ENCODE peak calls at places on chromosomes 13 and 19, in four cellular contexts. X is colonic mucosa, O is A549, T is HL-60. H is an unnamed sample.

GRCh38 chr19:12527034-12527836 is 24.0 kb downstream of the ZNF564 start:
- DNase-seq in X (no peak), O (peak; percentile 62), T (no peak), H (no peak)

GRCh38 chr19:19817357-19817756 is 4.2 kb downstream of the ZNF506 start:
- DNase-seq in X (no peak), O (no peak), T (peak; percentile 2), H (no peak)

GRCh38 chr13:59112375-59112774 is 1051.4 kb downstream of the DIAPH3 start:
- DNase-seq in X (no peak), O (peak; percentile 1), T (no peak), H (no peak)

GRCh38 chr13:40503966-40504591 is 162.4 kb downstream of the FOXO1 start:
- DNase-seq in X (no peak), O (peak; percentile 90), T (no peak), H (no peak)

GRCh38 chr13:19618925-19619324 is 14.5 kb upstream of the MPHOSPH8 start:
- DNase-seq in X (peak; percentile 30), O (peak; percentile 36), T (peak; percentile 26), H (no peak)

GRCh38 chr19:46441775-46442332 is 13.1 kb upstream of the PNMA8C start:
- DNase-seq in X (no peak), O (no peak), T (no peak), H (no peak)

GRCh38 chr13:80084086-80084676 is 256.7 kb downstream of the SPRY2 start:
- DNase-seq in X (no peak), O (peak; percentile 10), T (no peak), H (no peak)

GRCh38 chr13:38872693-38873092 is 117.9 kb downstream of the STOML3 start:
- DNase-seq in X (no peak), O (peak; percentile 41), T (peak; percentile 43), H (no peak)

GRCh38 chr19:3268326-3268725 is 43.9 kb downstream of the CELF5 start:
- DNase-seq in X (no peak), O (no peak), T (no peak), H (no peak)

GRCh38 chr13:113976711-113977684 is 3.1 kb upstream of the C13orf46 start:
- DNase-seq in X (no peak), O (peak; percentile 29), T (no peak), H (no peak)

GRCh38 chr19:51083181-51083580 is 494 bp upstream of the KLK14 start:
- DNase-seq in X (no peak), O (no peak), T (no peak), H (no peak)

GRCh38 chr13:28459911-28460310 is 35.0 kb downstream of the FLT1 start:
- DNase-seq in X (no peak), O (no peak), T (no peak), H (no peak)

GRCh38 chr19:15671891-15672579 is 852 bp upstream of the CYP4F12 start:
- DNase-seq in X (no peak), O (no peak), T (no peak), H (no peak)

GRCh38 chr13:33797622-33798021 is 20.3 kb upstream of the RFC3 start:
- DNase-seq in X (no peak), O (no peak), T (no peak), H (no peak)

GRCh38 chr19:1294688-1295087 is 9.0 kb downstream of the EFNA2 start:
- DNase-seq in X (no peak), O (no peak), T (no peak), H (no peak)

GRCh38 chr19:6970478-6970877 is 50.8 kb downstream of the MBD3L2B start:
- DNase-seq in X (no peak), O (peak; percentile 24), T (peak; percentile 96), H (no peak)

GRCh38 chr13:30108216-30108912 is 199.0 kb downstream of the KATNAL1 start:
- DNase-seq in X (no peak), O (no peak), T (no peak), H (no peak)

GRCh38 chr19:36257512-36257876 is 42.6 kb downstream of the ZNF146 start:
- DNase-seq in X (no peak), O (no peak), T (no peak), H (no peak)

GRCh38 chr19:13417054-13417453 is 89.2 kb downstream of the CACNA1A start:
- DNase-seq in X (no peak), O (no peak), T (no peak), H (peak; percentile 64)

GRCh38 chr13:20101467-20102316 is 59.2 kb downstream of the GJA3 start:
- DNase-seq in X (no peak), O (no peak), T (no peak), H (no peak)

GRCh38 chr13:37395544-37395943 is 203.0 kb downstream of the POSTN start:
- DNase-seq in X (no peak), O (no peak), T (no peak), H (no peak)

GRCh38 chr19:23906835-23907234 is 7.9 kb upstream of the ZNF726 start:
- DNase-seq in X (no peak), O (no peak), T (no peak), H (no peak)

GRCh38 chr13:110024646-110024980 is 238.2 kb upstream of the IRS2 start:
- DNase-seq in X (no peak), O (no peak), T (no peak), H (no peak)

GRCh38 chr19:14473915-14474578 is 1.1 kb downstream of the PTGER1 start:
- DNase-seq in X (peak; percentile 58), O (no peak), T (no peak), H (no peak)

DNA sequence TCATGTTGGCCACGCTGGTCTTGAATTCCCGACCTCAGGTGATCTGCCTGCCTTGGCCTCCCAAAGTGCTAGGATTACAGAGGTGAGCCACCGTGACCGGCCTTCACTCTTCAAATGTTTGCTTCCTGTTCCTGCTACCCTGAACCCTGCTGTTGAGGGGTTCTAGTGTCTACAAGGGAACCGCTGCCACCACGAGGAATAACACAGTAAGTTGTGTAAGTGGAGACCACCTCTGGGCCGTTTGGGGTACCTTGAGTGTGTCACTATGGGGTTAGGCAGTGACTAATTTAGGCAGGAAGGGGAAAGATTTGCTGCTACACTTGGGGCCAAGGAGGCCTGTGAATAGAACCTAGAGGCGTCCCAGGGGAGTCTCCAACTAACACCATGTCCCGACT is 2.2 kb upstream of the MYADM start:
- DNase-seq in X (no peak), O (no peak), T (no peak), H (no peak)
- TF ChIP-seq CTCF in X (no peak), O (no peak), T (no peak), H (no peak)

DNA sequence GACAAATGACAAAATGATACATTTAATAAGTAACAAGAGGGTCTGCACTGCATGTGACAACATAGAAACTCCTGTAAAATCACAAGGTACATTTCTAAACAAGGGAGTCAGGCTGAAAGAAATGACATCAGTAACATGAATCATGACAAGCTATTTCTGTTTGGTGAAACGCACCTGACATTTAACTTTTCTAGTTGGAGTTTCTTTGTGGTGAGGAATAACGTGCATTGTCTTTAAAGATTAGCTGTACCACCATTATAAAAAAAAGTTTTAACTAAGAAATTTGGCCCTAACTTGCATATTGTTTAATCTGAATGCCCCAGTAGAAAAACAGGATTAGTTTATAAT is 418.3 kb downstream of the KLF12 start:
- DNase-seq in X (no peak), O (no peak), T (no peak), H (no peak)
- H3K4me3 ChIP-seq in X (no peak overlapping the region), O (no peak overlapping the region), T (no peak overlapping the region), H (no peak overlapping the region)

GRCh38 chr13:76833465-76833864 is 52.7 kb downstream of the KCTD12 start:
- DNase-seq in X (no peak), O (no peak), T (no peak), H (no peak)
- TF ChIP-seq CTCF in X (no peak), O (no peak), T (no peak), H (no peak)

GRCh38 chr13:52345048-52345447 is 60.9 kb downstream of the THSD1 start:
- DNase-seq in X (no peak), O (no peak), T (no peak), H (no peak)

GRCh38 chr13:52344108-52344507 is 61.9 kb downstream of the THSD1 start:
- DNase-seq in X (no peak), O (no peak), T (no peak), H (no peak)

GRCh38 chr13:52345631-52346251 is 60.2 kb downstream of the THSD1 start:
- DNase-seq in X (no peak), O (no peak), T (no peak), H (no peak)

GRCh38 chr13:52348983-52349780 is 56.8 kb downstream of the THSD1 start:
- DNase-seq in X (peak; percentile 22), O (peak; percentile 56), T (no peak), H (no peak)

GRCh38 chr13:52348081-52348480 is 57.9 kb downstream of the THSD1 start:
- DNase-seq in X (no peak), O (peak; percentile 13), T (no peak), H (no peak)
- H3K4me3 ChIP-seq in X (no peak overlapping the region), O (no peak overlapping the region), T (no peak overlapping the region), H (no peak overlapping the region)

GRCh38 chr19:47973529-47973928 is 18.4 kb downstream of the BSPH1 start:
- DNase-seq in X (no peak), O (no peak), T (no peak), H (no peak)
- TF ChIP-seq CTCF in X (no peak), O (no peak), T (no peak), H (no peak)

GRCh38 chr19:55676889-55677505 is 2.0 kb downstream of the EPN1 start:
- DNase-seq in X (no peak), O (no peak), T (no peak), H (no peak)
- H3K4me3 ChIP-seq in X (peak overlapping the region; percentile 6), O (peak overlapping the region; percentile 93), T (peak overlapping the region; percentile 65), H (peak overlapping the region; percentile 93)

H was measured in GM06990.